ENCODE peak calls at places on chromosomes 12 and 14, in ten cellular contexts. P, D, F, H, S, E, T, O, K and A are unnamed samples.

GRCh38 chr12:49866859-49867579 is 24.1 kb upstream of the BCDIN3D start:
- DNase-seq in E (peak), P (no peak), D (peak), F (peak), S (peak), T (peak), K (peak), O (peak), H (peak), A (peak)

GRCh38 chr12:89889051-89889450 is 180.4 kb upstream of the ATP2B1 start:
- DNase-seq in S (no peak), E (no peak), D (no peak), O (no peak), T (no peak), H (no peak), P (no peak), K (no peak), F (no peak), A (no peak)

GRCh38 chr12:105936496-105936895 is 202.3 kb downstream of the NUAK1 start:
- DNase-seq in O (no peak), E (no peak), H (no peak), T (no peak), K (no peak), D (no peak), F (no peak), P (no peak), S (no peak), A (no peak)

GRCh38 chr12:24014853-24015590 is 65.6 kb upstream of the SOX5 start:
- DNase-seq in H (no peak), K (no peak), E (no peak), D (no peak), S (no peak), P (no peak), O (no peak), F (no peak), T (no peak), A (no peak)

GRCh38 chr14:71423481-71423880 is 508.7 kb upstream of the RGS6 start:
- DNase-seq in K (no peak), S (no peak), T (no peak), D (no peak), O (no peak), P (no peak), H (no peak), F (no peak), E (no peak), A (no peak)

GRCh38 chr12:91852646-91853045 is 293.0 kb downstream of the BTG1 start:
- DNase-seq in F (no peak), P (no peak), K (no peak), H (no peak), O (no peak), S (no peak), D (no peak), T (no peak), E (no peak), A (no peak)

GRCh38 chr14:60724080-60724618 is at the start of gene SIX4:
- DNase-seq in P (no peak), T (peak), H (no peak), D (peak), S (no peak), O (no peak), E (peak), K (peak), F (peak), A (peak)

GRCh38 chr12:100987552-100988277 is 193.1 kb downstream of the ANO4 start:
- DNase-seq in E (peak), P (no peak), D (no peak), H (no peak), T (peak), S (no peak), O (no peak), K (no peak), F (no peak), A (no peak)

GRCh38 chr12:27970981-27971489 is 1.5 kb downstream of the PTHLH start:
- DNase-seq in D (no peak), T (peak), H (no peak), F (no peak), E (no peak), P (no peak), O (no peak), S (no peak), K (peak), A (no peak)